ENCODE peak calls at places on chromosomes 2 and 18, in four cellular contexts. D is HepG2, X is NCI-H1436, H is PC-3. Y is an unnamed sample.

GRCh38 chr2:151946856-151947523 is 118.8 kb upstream of the ARL5A start:
- DNase-seq in D (peak), X (no peak), H (peak), Y (peak)

GRCh38 chr2:236571161-236571560 is 1.5 kb downstream of the ACKR3 start:
- DNase-seq in D (no peak), X (no peak), H (no peak), Y (no peak)

GRCh38 chr2:85728883-85729824 is 24.6 kb upstream of the ATOH8 start:
- DNase-seq in D (peak), X (peak), H (peak), Y (peak)

GRCh38 chr18:79518028-79518682 is 122.4 kb downstream of the NFATC1 start:
- DNase-seq in D (no peak), X (no peak), H (no peak), Y (no peak)

GRCh38 chr2:219571311-219572236 is at the start of gene OBSL1:
- DNase-seq in D (peak), X (peak), H (peak), Y (peak)

GRCh38 chr2:128425731-128426620 is 107.3 kb upstream of the HS6ST1 start:
- DNase-seq in D (no peak), X (no peak), H (peak), Y (no peak)

GRCh38 chr2:187959821-187960220 is 331.9 kb upstream of the GULP1 start:
- DNase-seq in D (no peak), X (no peak), H (peak), Y (no peak)

GRCh38 chr2:20077411-20077940 is 26.0 kb upstream of the LAPTM4A start:
- DNase-seq in D (peak), X (no peak), H (no peak), Y (no peak)

GRCh38 chr2:127103243-127104165 is 3.5 kb downstream of the BIN1 start:
- DNase-seq in D (no peak), X (no peak), H (no peak), Y (no peak)

GRCh38 chr2:178298785-178299212 is 104.5 kb downstream of the OSBPL6 start:
- DNase-seq in D (no peak), X (no peak), H (peak), Y (no peak)

GRCh38 chr2:55946793-55947192 is 23.2 kb upstream of the EFEMP1 start:
- DNase-seq in D (no peak), X (no peak), H (no peak), Y (no peak)

GRCh38 chr2:101795033-101795432 is 97.5 kb downstream of the MAP4K4 start:
- DNase-seq in D (no peak), X (no peak), H (no peak), Y (no peak)

GRCh38 chr2:216526939-216527338 is 28.3 kb downstream of the RPL37A start:
- DNase-seq in D (no peak), X (no peak), H (no peak), Y (no peak)

GRCh38 chr18:53567935-53568574 is 656.4 kb downstream of the MBD2 start:
- DNase-seq in D (peak), X (peak), H (peak), Y (peak)

GRCh38 chr2:150698016-150698661 is 210.7 kb upstream of the RND3 start:
- DNase-seq in D (no peak), X (no peak), H (peak), Y (no peak)

GRCh38 chr18:36638224-36638623 is 190.6 kb downstream of the TPGS2 start:
- DNase-seq in D (no peak), X (no peak), H (no peak), Y (no peak)

GRCh38 chr2:190407662-190408537 is at the start of gene MFSD6:
- DNase-seq in D (no peak), X (peak), H (peak), Y (peak)

GRCh38 chr2:46812381-46813024 is 103.1 kb downstream of the MCFD2 start:
- DNase-seq in D (no peak), X (no peak), H (peak), Y (no peak)

GRCh38 chr2:3449106-3449505 is 69.6 kb downstream of the TRAPPC12 start:
- DNase-seq in D (no peak), X (no peak), H (no peak), Y (no peak)

GRCh38 chr2:169961911-169962310 is 134.7 kb downstream of the UBR3 start:
- DNase-seq in D (no peak), X (no peak), H (no peak), Y (no peak)

GRCh38 chr18:80154293-80154692 is 45.2 kb downstream of the ADNP2 start:
- DNase-seq in D (peak), X (no peak), H (peak), Y (no peak)

GRCh38 chr2:162368494-162368893 is 24.6 kb downstream of the GCA start:
- DNase-seq in D (no peak), X (no peak), H (no peak), Y (no peak)

Y was measured in HuH-7.